ENCODE peak calls at places on chromosome 4, in five cellular contexts. One of them, this sample, is unnamed.

GRCh38 chr4:165355900-165356300 is 22.9 kb upstream of the CPE start:
- DNase-seq in PC-3: peak; percentile 54
- DNase-seq in HCT116: peak; percentile 59
- DNase-seq in hepatocyte: peak; percentile 69
- DNase-seq in GM23248: peak; percentile 64
- DNase-seq in this sample: peak; percentile 65

GRCh38 chr4:56220261-56220660 is 167.0 kb downstream of the AASDH start:
- DNase-seq in PC-3: no peak
- DNase-seq in HCT116: no peak
- DNase-seq in hepatocyte: no peak
- DNase-seq in GM23248: no peak
- DNase-seq in this sample: no peak

GRCh38 chr4:188691811-188692210 is 552.6 kb downstream of the TRIML1 start:
- DNase-seq in PC-3: peak; percentile 3
- DNase-seq in HCT116: no peak
- DNase-seq in hepatocyte: no peak
- DNase-seq in GM23248: peak; percentile 6
- DNase-seq in this sample: no peak

GRCh38 chr4:175443547-175443946 is 368.5 kb downstream of the GPM6A start:
- DNase-seq in PC-3: peak; percentile 12
- DNase-seq in HCT116: no peak
- DNase-seq in hepatocyte: no peak
- DNase-seq in GM23248: no peak
- DNase-seq in this sample: peak; percentile 39

GRCh38 chr4:11598591-11598990 is 169.9 kb upstream of the HS3ST1 start:
- DNase-seq in PC-3: peak; percentile 56
- DNase-seq in HCT116: no peak
- DNase-seq in hepatocyte: no peak
- DNase-seq in GM23248: no peak
- DNase-seq in this sample: no peak

GRCh38 chr4:173357939-173358338 is 12.8 kb upstream of the SAP30 start:
- DNase-seq in PC-3: no peak
- DNase-seq in HCT116: no peak
- DNase-seq in hepatocyte: no peak
- DNase-seq in GM23248: no peak
- DNase-seq in this sample: no peak

GRCh38 chr4:30537462-30537861 is 182.7 kb upstream of the PCDH7 start:
- DNase-seq in PC-3: peak; percentile 85
- DNase-seq in HCT116: peak; percentile 76
- DNase-seq in hepatocyte: peak; percentile 52
- DNase-seq in GM23248: peak; percentile 24
- DNase-seq in this sample: no peak

GRCh38 chr4:72110886-72111285 is 79.1 kb downstream of the NPFFR2 start:
- DNase-seq in PC-3: peak; percentile 83
- DNase-seq in HCT116: no peak
- DNase-seq in hepatocyte: no peak
- DNase-seq in GM23248: no peak
- DNase-seq in this sample: no peak

GRCh38 chr4:114249561-114250356 is 270.3 kb upstream of the ARSJ start:
- DNase-seq in PC-3: peak; percentile 17
- DNase-seq in HCT116: no peak
- DNase-seq in hepatocyte: no peak
- DNase-seq in GM23248: no peak
- DNase-seq in this sample: no peak

GRCh38 chr4:89351201-89351600 is 43.6 kb upstream of the GPRIN3 start:
- DNase-seq in PC-3: no peak
- DNase-seq in HCT116: no peak
- DNase-seq in hepatocyte: no peak
- DNase-seq in GM23248: no peak
- DNase-seq in this sample: no peak

GRCh38 chr4:154593868-154594267 is 3.3 kb upstream of the FGA start:
- DNase-seq in PC-3: no peak
- DNase-seq in HCT116: no peak
- DNase-seq in hepatocyte: no peak
- DNase-seq in GM23248: no peak
- DNase-seq in this sample: no peak

GRCh38 chr4:80500593-80500992 is 165.1 kb downstream of the CFAP299 start:
- DNase-seq in PC-3: no peak
- DNase-seq in HCT116: no peak
- DNase-seq in hepatocyte: no peak
- DNase-seq in GM23248: no peak
- DNase-seq in this sample: peak; percentile 35

GRCh38 chr4:1747603-1747967 is 26.3 kb downstream of the TACC3 start:
- DNase-seq in PC-3: no peak
- DNase-seq in HCT116: no peak
- DNase-seq in hepatocyte: no peak
- DNase-seq in GM23248: no peak
- DNase-seq in this sample: no peak

GRCh38 chr4:78121338-78121904 is 64.3 kb downstream of the FRAS1 start:
- DNase-seq in PC-3: no peak
- DNase-seq in HCT116: no peak
- DNase-seq in hepatocyte: no peak
- DNase-seq in GM23248: no peak
- DNase-seq in this sample: no peak

GRCh38 chr4:73698217-73698616 is 42.2 kb upstream of the CXCL8 start:
- DNase-seq in PC-3: peak; percentile 44
- DNase-seq in HCT116: no peak
- DNase-seq in hepatocyte: no peak
- DNase-seq in GM23248: peak; percentile 63
- DNase-seq in this sample: no peak

DNA sequence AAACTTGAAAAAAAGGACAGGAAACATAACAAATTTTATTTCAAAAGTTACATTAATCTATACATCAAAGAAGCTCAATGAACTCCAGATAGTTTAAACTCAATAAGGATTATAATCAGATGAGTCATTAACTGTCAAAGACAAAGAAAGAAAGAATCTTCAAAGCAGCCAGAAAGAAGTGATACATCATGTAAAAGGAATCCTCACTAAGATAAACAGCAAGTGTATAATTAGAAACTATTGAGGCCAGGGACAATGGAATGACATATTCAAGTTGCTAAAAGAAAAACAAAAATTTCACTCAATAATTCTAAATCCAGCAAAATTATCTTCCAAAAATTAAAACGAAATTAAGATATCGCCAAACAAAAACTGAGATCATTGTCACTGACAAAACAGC is 161.6 kb upstream of the NWD2 start:
- DNase-seq in PC-3: no peak
- DNase-seq in HCT116: no peak
- DNase-seq in hepatocyte: no peak
- DNase-seq in GM23248: no peak
- DNase-seq in this sample: no peak
- TF ChIP-seq EZH2phosphoT487 in PC-3: no peak
- TF ChIP-seq EZH2phosphoT487 in HCT116: no peak
- TF ChIP-seq EZH2phosphoT487 in hepatocyte: no peak
- TF ChIP-seq EZH2phosphoT487 in GM23248: no peak
- TF ChIP-seq EZH2phosphoT487 in this sample: no peak

GRCh38 chr4:183599284-183599683 is 59.7 kb downstream of the RWDD4 start:
- DNase-seq in PC-3: no peak
- DNase-seq in HCT116: no peak
- DNase-seq in hepatocyte: no peak
- DNase-seq in GM23248: no peak
- DNase-seq in this sample: no peak
- H3K9me2 ChIP-seq in PC-3: no peaks in the 10 kb centered on the region
- H3K9me2 ChIP-seq in HCT116: no peaks in the 10 kb centered on the region
- H3K9me2 ChIP-seq in hepatocyte: no peaks in the 10 kb centered on the region
- H3K9me2 ChIP-seq in GM23248: no peaks in the 10 kb centered on the region
- H3K9me2 ChIP-seq in this sample: no peaks in the 10 kb centered on the region

DNA sequence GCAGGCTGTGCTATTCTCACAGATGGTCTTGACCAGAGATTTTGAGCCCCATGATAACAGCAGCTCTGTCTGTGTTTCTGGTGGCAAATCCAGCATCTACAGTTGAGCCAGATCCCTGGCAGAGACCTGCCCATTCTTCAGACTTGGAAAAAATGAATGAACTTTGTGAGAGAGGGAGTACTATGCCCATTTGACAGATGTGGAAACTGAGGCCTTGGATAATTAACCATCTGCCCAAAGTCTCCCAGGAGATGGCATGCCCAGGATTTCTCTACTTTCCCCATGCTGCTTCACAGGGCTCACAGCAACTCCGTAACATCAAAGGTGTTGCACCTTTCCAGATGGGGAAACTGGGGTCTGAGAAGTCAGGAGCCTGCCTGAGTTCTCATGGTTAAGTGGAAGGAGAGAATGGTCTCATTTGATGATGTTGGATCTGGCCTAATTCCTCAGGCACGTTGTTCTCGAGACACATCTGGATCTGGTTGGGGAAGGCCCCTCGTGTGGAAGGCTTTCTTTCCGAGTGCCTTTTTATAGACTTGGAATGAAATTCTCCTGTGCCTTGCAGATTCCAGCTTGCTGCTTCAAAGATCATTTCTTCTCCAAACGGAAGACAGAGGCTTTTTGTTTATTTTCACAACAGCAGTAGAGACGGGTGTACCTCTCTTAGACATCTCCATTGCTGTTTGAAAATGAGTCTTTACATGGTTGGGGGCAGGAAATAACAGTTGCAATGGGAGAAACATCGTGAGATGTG is 73.3 kb upstream of the STX18 start:
- DNase-seq in PC-3: no peak
- DNase-seq in HCT116: no peak
- DNase-seq in hepatocyte: peak; percentile 42
- DNase-seq in GM23248: peak; percentile 75
- DNase-seq in this sample: no peak
- H3K4me1 ChIP-seq in PC-3: no peaks in the 10 kb centered on the region
- H3K4me1 ChIP-seq in HCT116: no peaks in the 10 kb centered on the region
- H3K4me1 ChIP-seq in hepatocyte: peaks cover 2% of the 10 kb centered on the region
- H3K4me1 ChIP-seq in GM23248: peaks cover 22% of the 10 kb centered on the region
- H3K4me1 ChIP-seq in this sample: no peaks in the 10 kb centered on the region

GRCh38 chr4:52259978-52260377 is 208.9 kb downstream of the SPATA18 start:
- DNase-seq in PC-3: no peak
- DNase-seq in HCT116: no peak
- DNase-seq in hepatocyte: no peak
- DNase-seq in GM23248: no peak
- DNase-seq in this sample: no peak

GRCh38 chr4:52266537-52267137 is 215.5 kb downstream of the SPATA18 start:
- DNase-seq in PC-3: no peak
- DNase-seq in HCT116: no peak
- DNase-seq in hepatocyte: no peak
- DNase-seq in GM23248: no peak
- DNase-seq in this sample: no peak

GRCh38 chr4:52260507-52261302 is 209.6 kb downstream of the SPATA18 start:
- DNase-seq in PC-3: no peak
- DNase-seq in HCT116: no peak
- DNase-seq in hepatocyte: peak; percentile 42
- DNase-seq in GM23248: no peak
- DNase-seq in this sample: peak; percentile 1

GRCh38 chr4:52265781-52266525 is 214.8 kb downstream of the SPATA18 start:
- DNase-seq in PC-3: peak; percentile 38
- DNase-seq in HCT116: no peak
- DNase-seq in hepatocyte: no peak
- DNase-seq in GM23248: no peak
- DNase-seq in this sample: no peak

GRCh38 chr4:52263612-52264011 is 212.5 kb downstream of the SPATA18 start:
- DNase-seq in PC-3: peak; percentile 90
- DNase-seq in HCT116: no peak
- DNase-seq in hepatocyte: no peak
- DNase-seq in GM23248: peak; percentile 4
- DNase-seq in this sample: no peak
- TF ChIP-seq EZH2phosphoT487 in PC-3: no peak
- TF ChIP-seq EZH2phosphoT487 in HCT116: no peak
- TF ChIP-seq EZH2phosphoT487 in hepatocyte: no peak
- TF ChIP-seq EZH2phosphoT487 in GM23248: no peak
- TF ChIP-seq EZH2phosphoT487 in this sample: no peak

DNA sequence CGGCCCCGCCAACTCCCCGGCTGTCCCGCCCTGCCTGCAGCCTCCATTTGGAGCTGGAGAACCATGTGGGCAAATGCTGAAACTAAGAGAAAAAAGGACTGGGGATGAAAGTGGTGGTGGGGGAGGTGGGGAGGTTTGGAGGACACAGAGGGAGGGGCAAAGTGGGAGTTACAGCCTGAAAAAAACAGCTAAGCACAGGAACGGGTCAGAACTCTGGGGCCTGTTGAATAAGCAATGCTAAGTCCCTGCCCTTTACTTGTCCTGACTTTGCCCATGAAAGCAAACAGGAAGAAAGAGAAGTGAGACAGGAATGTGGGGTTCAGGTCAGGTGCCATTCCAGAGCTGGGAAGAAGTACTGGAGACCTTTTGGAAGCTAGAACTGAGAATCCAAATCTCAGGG is 3.4 kb upstream of the GSX2 start:
- DNase-seq in PC-3: no peak
- DNase-seq in HCT116: no peak
- DNase-seq in hepatocyte: no peak
- DNase-seq in GM23248: no peak
- DNase-seq in this sample: no peak
- H3K9me2 ChIP-seq in PC-3: no peaks in the 10 kb centered on the region
- H3K9me2 ChIP-seq in HCT116: no peaks in the 10 kb centered on the region
- H3K9me2 ChIP-seq in hepatocyte: no peaks in the 10 kb centered on the region
- H3K9me2 ChIP-seq in GM23248: no peaks in the 10 kb centered on the region
- H3K9me2 ChIP-seq in this sample: no peaks in the 10 kb centered on the region

GRCh38 chr4:40194602-40195161 is 2.1 kb upstream of the RHOH start:
- DNase-seq in PC-3: no peak
- DNase-seq in HCT116: no peak
- DNase-seq in hepatocyte: peak; percentile 30
- DNase-seq in GM23248: no peak
- DNase-seq in this sample: peak; percentile 72

GRCh38 chr4:40192286-40193017 is 4.4 kb upstream of the RHOH start:
- DNase-seq in PC-3: no peak
- DNase-seq in HCT116: no peak
- DNase-seq in hepatocyte: no peak
- DNase-seq in GM23248: no peak
- DNase-seq in this sample: peak; percentile 77

GRCh38 chr4:40193578-40193977 is 3.3 kb upstream of the RHOH start:
- DNase-seq in PC-3: no peak
- DNase-seq in HCT116: no peak
- DNase-seq in hepatocyte: no peak
- DNase-seq in GM23248: no peak
- DNase-seq in this sample: no peak

GRCh38 chr4:40190880-40191815 is 5.7 kb upstream of the RHOH start:
- DNase-seq in PC-3: peak; percentile 78
- DNase-seq in HCT116: no peak
- DNase-seq in hepatocyte: peak; percentile 19
- DNase-seq in GM23248: no peak
- DNase-seq in this sample: peak; percentile 73

GRCh38 chr4:40193018-40193571 is 3.7 kb upstream of the RHOH start:
- DNase-seq in PC-3: no peak
- DNase-seq in HCT116: no peak
- DNase-seq in hepatocyte: peak; percentile 32
- DNase-seq in GM23248: no peak
- DNase-seq in this sample: peak; percentile 84
- H3K4me1 ChIP-seq in PC-3: peaks cover 32% of the 10 kb centered on the region
- H3K4me1 ChIP-seq in HCT116: no peaks in the 10 kb centered on the region
- H3K4me1 ChIP-seq in hepatocyte: peaks cover 19% of the 10 kb centered on the region
- H3K4me1 ChIP-seq in GM23248: no peaks in the 10 kb centered on the region
- H3K4me1 ChIP-seq in this sample: peaks cover 76% of the 10 kb centered on the region